ENCODE peak calls at places on chromosomes 12 and 14, in five cellular contexts. I is A549, A is NB4, V is body of pancreas, F is mesendoderm. P is an unnamed sample.

GRCh38 chr12:124308741-124309140 is 13.8 kb downstream of the RFLNA start:
- DNase-seq in A (no peak), I (no peak), F (no peak), V (no peak), P (no peak)

GRCh38 chr12:15797818-15798217 is 8.6 kb upstream of the EPS8 start:
- DNase-seq in I (no peak), V (no peak), F (no peak), A (no peak), P (no peak)

GRCh38 chr14:56422703-56423213 is 156.8 kb upstream of the TMEM260 start:
- DNase-seq in V (peak), I (peak), F (peak), A (peak), P (peak)

GRCh38 chr12:57611116-57611809 is at the start of gene ARHGEF25:
- DNase-seq in A (no peak), I (peak), F (peak), V (peak), P (peak)

GRCh38 chr14:53848851-53849250 is 107.8 kb downstream of the BMP4 start:
- DNase-seq in A (no peak), F (no peak), I (no peak), V (no peak), P (no peak)

GRCh38 chr12:7411343-7411742 is 32.6 kb downstream of the CD163L1 start:
- DNase-seq in F (peak), I (no peak), A (peak), V (no peak), P (no peak)

GRCh38 chr14:103085106-103086091 is 1.4 kb downstream of the LBHD2 start:
- DNase-seq in V (no peak), I (no peak), A (no peak), F (no peak), P (no peak)

GRCh38 chr14:50920482-50921225 is 23.6 kb downstream of the PYGL start:
- DNase-seq in A (no peak), F (peak), I (no peak), V (no peak), P (no peak)

GRCh38 chr12:3055712-3056467 is 21.3 kb upstream of the TSPAN9 start:
- DNase-seq in V (no peak), I (no peak), A (no peak), F (peak), P (no peak)

GRCh38 chr14:104979758-104980591 is 1.8 kb upstream of the AHNAK2 start:
- DNase-seq in A (no peak), I (no peak), V (peak), F (no peak), P (peak)

GRCh38 chr12:74051848-74052247 is 485.8 kb upstream of the ATXN7L3B start:
- DNase-seq in I (no peak), A (no peak), F (no peak), V (no peak), P (no peak)

GRCh38 chr12:92538970-92539749 is 163.6 kb upstream of the PLEKHG7 start:
- DNase-seq in F (no peak), A (peak), I (no peak), V (peak), P (no peak)

GRCh38 chr14:81579115-81579514 is 45.5 kb upstream of the SEL1L start:
- DNase-seq in V (no peak), A (no peak), I (no peak), F (no peak), P (no peak)

GRCh38 chr14:30624132-30624423 is 2.0 kb downstream of the SCFD1 start:
- DNase-seq in F (no peak), A (no peak), V (no peak), I (no peak), P (no peak)

GRCh38 chr14:96986701-96987474 is 189.7 kb downstream of the VRK1 start:
- DNase-seq in F (no peak), V (no peak), A (peak), I (no peak), P (no peak)